ENCODE peak calls at places on chromosomes 6 and 20, in five cellular contexts. One of them, this sample, is unnamed.

GRCh38 chr6:168741305-168741704 is 300.3 kb downstream of the SMOC2 start:
- DNase-seq in WTC11: no peak
- DNase-seq in coronary artery: no peak
- DNase-seq in NCI-H345: no peak
- DNase-seq in HT1080: no peak
- DNase-seq in this sample: no peak

GRCh38 chr6:45714795-45715507 is 300.7 kb downstream of the CLIC5 start:
- DNase-seq in WTC11: peak
- DNase-seq in coronary artery: no peak
- DNase-seq in NCI-H345: peak
- DNase-seq in HT1080: peak
- DNase-seq in this sample: peak

GRCh38 chr6:108796875-108797274 is 51.3 kb upstream of the ARMC2 start:
- DNase-seq in WTC11: no peak
- DNase-seq in coronary artery: no peak
- DNase-seq in NCI-H345: no peak
- DNase-seq in HT1080: no peak
- DNase-seq in this sample: no peak

GRCh38 chr6:127349980-127350379 is 6.6 kb upstream of the ECHDC1 start:
- DNase-seq in WTC11: no peak
- DNase-seq in coronary artery: no peak
- DNase-seq in NCI-H345: no peak
- DNase-seq in HT1080: no peak
- DNase-seq in this sample: no peak

GRCh38 chr6:128710305-128710704 is 172.6 kb upstream of the LAMA2 start:
- DNase-seq in WTC11: no peak
- DNase-seq in coronary artery: no peak
- DNase-seq in NCI-H345: no peak
- DNase-seq in HT1080: no peak
- DNase-seq in this sample: no peak

GRCh38 chr20:1033751-1034419 is 31.8 kb upstream of the RSPO4 start:
- DNase-seq in WTC11: no peak
- DNase-seq in coronary artery: no peak
- DNase-seq in NCI-H345: no peak
- DNase-seq in HT1080: no peak
- DNase-seq in this sample: no peak

GRCh38 chr6:24658573-24659511 is 7.9 kb downstream of the TDP2 start:
- DNase-seq in WTC11: no peak
- DNase-seq in coronary artery: no peak
- DNase-seq in NCI-H345: no peak
- DNase-seq in HT1080: peak
- DNase-seq in this sample: no peak

GRCh38 chr6:123771126-123771525 is 32.5 kb upstream of the NKAIN2 start:
- DNase-seq in WTC11: no peak
- DNase-seq in coronary artery: no peak
- DNase-seq in NCI-H345: no peak
- DNase-seq in HT1080: no peak
- DNase-seq in this sample: no peak

GRCh38 chr6:160300076-160300695 is 41.6 kb upstream of the SLC22A2 start:
- DNase-seq in WTC11: no peak
- DNase-seq in coronary artery: no peak
- DNase-seq in NCI-H345: no peak
- DNase-seq in HT1080: no peak
- DNase-seq in this sample: no peak

GRCh38 chr6:32825966-32826365 is 9.2 kb upstream of the HLA-DOB start:
- DNase-seq in WTC11: no peak
- DNase-seq in coronary artery: no peak
- DNase-seq in NCI-H345: no peak
- DNase-seq in HT1080: peak
- DNase-seq in this sample: no peak

GRCh38 chr6:160306284-160306683 is 41.9 kb upstream of the SLC22A3 start:
- DNase-seq in WTC11: no peak
- DNase-seq in coronary artery: no peak
- DNase-seq in NCI-H345: no peak
- DNase-seq in HT1080: no peak
- DNase-seq in this sample: no peak

GRCh38 chr6:42136508-42137191 is 5.8 kb downstream of the C6orf132 start:
- DNase-seq in WTC11: peak
- DNase-seq in coronary artery: no peak
- DNase-seq in NCI-H345: no peak
- DNase-seq in HT1080: peak
- DNase-seq in this sample: no peak

GRCh38 chr6:33822575-33823395 is 19.0 kb upstream of the MLN start:
- DNase-seq in WTC11: peak
- DNase-seq in coronary artery: no peak
- DNase-seq in NCI-H345: peak
- DNase-seq in HT1080: peak
- DNase-seq in this sample: no peak

GRCh38 chr20:11726021-11726420 is 191.7 kb upstream of the BTBD3 start:
- DNase-seq in WTC11: no peak
- DNase-seq in coronary artery: no peak
- DNase-seq in NCI-H345: peak
- DNase-seq in HT1080: no peak
- DNase-seq in this sample: no peak

GRCh38 chr6:100346828-100347227 is 117.9 kb downstream of the SIM1 start:
- DNase-seq in WTC11: no peak
- DNase-seq in coronary artery: no peak
- DNase-seq in NCI-H345: no peak
- DNase-seq in HT1080: peak
- DNase-seq in this sample: no peak

GRCh38 chr20:45096781-45097180 is 4.1 kb downstream of the KCNS1 start:
- DNase-seq in WTC11: no peak
- DNase-seq in coronary artery: no peak
- DNase-seq in NCI-H345: no peak
- DNase-seq in HT1080: no peak
- DNase-seq in this sample: no peak

This sample was measured in activated T-helper 2 cell treated with anti-CD3 and anti-CD28 coated beads, Interferon-gamma antibody, Interleukin-2, Interleukin-4, amounts not matched to agents 10 μg/mL and 5 μg/mL and 100 μg/mL, durations not matched to agents 14 hours and 24 hours and 36 hours.